ENCODE peak calls at places on chromosome 5, in four cellular contexts. J is cardiac fibroblast, U is bronchial epithelial cell, Q is BJ. K is an unnamed sample.

GRCh38 chr5:143882520-143882919 is 70.6 kb downstream of the HMHB1 start:
- DNase-seq in J (peak; percentile 39), U (no peak), Q (no peak), K (no peak)

GRCh38 chr5:74673011-74673790 is 11.8 kb upstream of the HEXB start:
- DNase-seq in J (peak; percentile 71), U (peak; percentile 54), Q (no peak), K (no peak)

GRCh38 chr5:139658928-139659667 is 10.9 kb downstream of the CXXC5 start:
- DNase-seq in J (peak; percentile 86), U (peak; percentile 39), Q (no peak), K (no peak)

GRCh38 chr5:53359906-53360305 is 120.5 kb upstream of the FST start:
- DNase-seq in J (peak; percentile 62), U (peak; percentile 38), Q (no peak), K (no peak)

GRCh38 chr5:112381521-112381920 is 37.6 kb downstream of the EPB41L4A start:
- DNase-seq in J (no peak), U (no peak), Q (no peak), K (no peak)

GRCh38 chr5:162282191-162282590 is 214.6 kb downstream of the GABRG2 start:
- DNase-seq in J (no peak), U (no peak), Q (no peak), K (no peak)

GRCh38 chr5:132369471-132370240 is at the start of gene SLC22A5:
- DNase-seq in J (peak; percentile 37), U (peak; percentile 47), Q (no peak), K (peak; percentile 83)

GRCh38 chr5:88484367-88484766 is 215.7 kb upstream of the TMEM161B start:
- DNase-seq in J (no peak), U (no peak), Q (no peak), K (no peak)

GRCh38 chr5:95858023-95858461 is 35.5 kb upstream of the GLRX start:
- DNase-seq in J (peak; percentile 95), U (no peak), Q (no peak), K (no peak)

GRCh38 chr5:143470120-143470519 is 66.6 kb upstream of the NR3C1 start:
- DNase-seq in J (no peak), U (no peak), Q (no peak), K (no peak)

GRCh38 chr5:35859101-35859661 is 2.5 kb downstream of the IL7R start:
- DNase-seq in J (no peak), U (no peak), Q (no peak), K (no peak)

GRCh38 chr5:103086547-103086946 is 33.4 kb downstream of the GIN1 start:
- DNase-seq in J (no peak), U (peak; percentile 48), Q (no peak), K (no peak)

GRCh38 chr5:89283758-89284493 is 400.9 kb upstream of the MEF2C start:
- DNase-seq in J (no peak), U (no peak), Q (no peak), K (no peak)

GRCh38 chr5:132883261-132883834 is 9.9 kb downstream of the LEAP2 start:
- DNase-seq in J (peak; percentile 81), U (peak; percentile 58), Q (no peak), K (peak; percentile 27)

GRCh38 chr5:176740702-176741565 is 69.4 kb upstream of the UNC5A start:
- DNase-seq in J (no peak), U (no peak), Q (no peak), K (no peak)

GRCh38 chr5:72146056-72146455 is 38.8 kb downstream of the MAP1B start:
- DNase-seq in J (no peak), U (no peak), Q (no peak), K (no peak)

GRCh38 chr5:58462154-58462553 is 2.3 kb upstream of the PLK2 start:
- DNase-seq in J (peak; percentile 60), U (peak; percentile 83), Q (no peak), K (no peak)

GRCh38 chr5:58458851-58459275 is 1.0 kb downstream of the PLK2 start:
- DNase-seq in J (peak; percentile 59), U (peak; percentile 82), Q (no peak), K (no peak)

GRCh38 chr5:58459276-58459859 is 518 bp downstream of the PLK2 start:
- DNase-seq in J (peak; percentile 59), U (no peak), Q (no peak), K (no peak)

GRCh38 chr5:58460727-58461286 is 921 bp upstream of the PLK2 start:
- DNase-seq in J (peak; percentile 92), U (peak; percentile 71), Q (no peak), K (peak; percentile 94)

GRCh38 chr5:58459860-58460726 is at the start of gene PLK2:
- DNase-seq in J (peak; percentile 96), U (peak; percentile 68), Q (peak; percentile 56), K (peak; percentile 94)
- TF ChIP-seq CTCF in J (peak; percentile 45), U (peak; percentile 75), Q (peak; percentile 50), K (no peak)

DNA sequence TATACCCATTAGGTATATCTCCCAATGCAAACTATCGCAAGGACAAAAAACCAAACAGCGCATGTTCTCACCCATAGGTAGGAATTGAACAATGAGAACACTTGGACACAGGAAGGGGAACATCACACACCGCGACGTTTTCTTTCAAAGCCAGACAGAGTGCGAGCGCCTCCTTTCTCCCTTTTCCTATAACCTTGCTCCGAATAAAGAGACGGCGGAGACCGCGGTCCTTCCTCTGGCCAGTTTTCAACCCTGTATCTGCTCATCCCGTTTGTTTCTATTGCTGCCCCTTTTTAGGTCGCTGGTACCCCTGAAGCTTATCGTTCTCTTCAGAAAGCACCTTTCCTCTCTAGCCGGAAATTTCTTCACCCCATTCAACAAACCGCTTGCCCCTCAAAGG is 1.3 kb downstream of the LVRN start:
- DNase-seq in J (peak; percentile 34), U (no peak), Q (no peak), K (no peak)
- TF ChIP-seq CTCF in J (no peak), U (no peak), Q (no peak), K (no peak)

GRCh38 chr5:150801117-150801927 is 22.8 kb downstream of the SMIM3 start:
- DNase-seq in J (peak; percentile 85), U (peak; percentile 75), Q (peak; percentile 26), K (no peak)
- TF ChIP-seq CTCF in J (peak; percentile 50), U (peak; percentile 55), Q (peak; percentile 67), K (peak; percentile 54)

GRCh38 chr5:1502046-1502736 is 21.6 kb downstream of the LPCAT1 start:
- DNase-seq in J (no peak), U (no peak), Q (no peak), K (no peak)

GRCh38 chr5:1504244-1504595 is 19.5 kb downstream of the LPCAT1 start:
- DNase-seq in J (no peak), U (no peak), Q (no peak), K (no peak)

GRCh38 chr5:1502737-1503120 is 21.0 kb downstream of the LPCAT1 start:
- DNase-seq in J (no peak), U (no peak), Q (no peak), K (no peak)

GRCh38 chr5:1504617-1505016 is 19.1 kb downstream of the LPCAT1 start:
- DNase-seq in J (no peak), U (no peak), Q (no peak), K (no peak)

DNA sequence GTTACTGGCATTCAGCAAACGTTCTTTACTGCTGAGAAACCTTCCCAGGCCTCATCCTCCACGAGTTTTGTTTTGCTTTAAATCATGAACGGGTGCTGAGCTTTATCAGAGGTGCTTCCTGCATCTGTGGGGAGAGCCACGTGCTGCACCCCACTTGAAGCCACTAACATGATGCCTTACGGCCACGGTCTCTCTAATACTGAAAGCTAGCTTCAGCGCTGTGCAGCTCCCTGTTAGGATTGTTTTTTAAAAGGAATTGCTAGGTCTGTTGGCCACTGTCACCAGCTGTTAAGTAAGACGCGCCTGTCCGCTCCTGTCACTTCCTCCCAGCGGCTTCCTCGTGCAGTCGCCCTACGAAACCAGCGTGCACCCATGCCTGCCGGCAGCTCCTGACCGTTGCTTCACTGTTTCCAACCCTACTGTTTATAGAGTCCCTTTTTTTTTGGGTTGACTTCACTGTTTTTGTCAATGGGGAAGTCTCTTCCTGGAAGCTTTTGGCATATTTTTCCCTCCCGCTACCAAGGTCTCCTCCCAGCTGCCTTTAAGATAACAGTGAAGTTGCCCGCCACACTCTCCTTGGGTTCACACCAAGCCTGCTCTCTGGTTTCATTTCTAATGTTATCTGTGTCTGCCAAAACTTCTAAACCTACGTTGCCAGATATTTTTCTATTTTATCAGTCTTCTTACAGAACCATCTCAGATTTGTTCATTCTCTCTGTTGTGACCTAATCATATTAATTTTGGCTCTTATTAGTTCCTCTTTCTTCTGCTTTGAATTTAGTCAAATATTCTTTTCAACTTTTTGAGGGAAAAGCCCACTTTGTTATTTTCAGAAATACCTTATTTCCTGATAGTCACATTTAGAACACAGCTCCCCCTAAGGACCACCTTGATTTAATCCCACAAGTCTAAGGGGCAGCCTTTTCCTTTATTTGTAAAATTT is 20.2 kb downstream of the LPCAT1 start:
- DNase-seq in J (no peak), U (no peak), Q (no peak), K (no peak)
- TF ChIP-seq CTCF in J (no peak), U (no peak), Q (no peak), K (no peak)